ENCODE peak calls at places on chromosomes 12 and 14, in six cellular contexts. One of them, this sample, is unnamed.
A peak's percentile ranks its signal among the peaks of the same experiment; 100 is the strongest.

GRCh38 chr12:131171029-131171428 is 217.3 kb downstream of the ADGRD1 start:
- DNase-seq in lung: no peak
- DNase-seq in ACHN: no peak
- DNase-seq in NCI-H748 treated with DMSO at 0.1 percent for 48 hours: no peak
- DNase-seq in amniotic epithelial cell: no peak
- DNase-seq in lung microvascular endothelial cell: no peak
- DNase-seq in this sample: no peak

GRCh38 chr12:132518354-132518992 is 28.5 kb downstream of the FBRSL1 start:
- DNase-seq in lung: no peak
- DNase-seq in ACHN: no peak
- DNase-seq in NCI-H748 treated with DMSO at 0.1 percent for 48 hours: no peak
- DNase-seq in amniotic epithelial cell: no peak
- DNase-seq in lung microvascular endothelial cell: no peak
- DNase-seq in this sample: no peak

GRCh38 chr12:125128806-125129571 is 63.8 kb downstream of the AACS start:
- DNase-seq in lung: no peak
- DNase-seq in ACHN: no peak
- DNase-seq in NCI-H748 treated with DMSO at 0.1 percent for 48 hours: no peak
- DNase-seq in amniotic epithelial cell: no peak
- DNase-seq in lung microvascular endothelial cell: no peak
- DNase-seq in this sample: no peak

GRCh38 chr12:104596876-104597833 is 140.4 kb downstream of the CHST11 start:
- DNase-seq in lung: no peak
- DNase-seq in ACHN: no peak
- DNase-seq in NCI-H748 treated with DMSO at 0.1 percent for 48 hours: no peak
- DNase-seq in amniotic epithelial cell: no peak
- DNase-seq in lung microvascular endothelial cell: no peak
- DNase-seq in this sample: peak; percentile 33

GRCh38 chr12:126719886-126720666 is 1546.9 kb upstream of the TMEM132C start:
- DNase-seq in lung: no peak
- DNase-seq in ACHN: no peak
- DNase-seq in NCI-H748 treated with DMSO at 0.1 percent for 48 hours: no peak
- DNase-seq in amniotic epithelial cell: no peak
- DNase-seq in lung microvascular endothelial cell: no peak
- DNase-seq in this sample: no peak

GRCh38 chr14:83251402-83251801 is 1717.7 kb upstream of the SEL1L start:
- DNase-seq in lung: no peak
- DNase-seq in ACHN: no peak
- DNase-seq in NCI-H748 treated with DMSO at 0.1 percent for 48 hours: no peak
- DNase-seq in amniotic epithelial cell: no peak
- DNase-seq in lung microvascular endothelial cell: no peak
- DNase-seq in this sample: no peak

GRCh38 chr12:34397591-34398365 is 375.5 kb downstream of the ALG10 start:
- DNase-seq in lung: peak; percentile 17
- DNase-seq in ACHN: no peak
- DNase-seq in NCI-H748 treated with DMSO at 0.1 percent for 48 hours: no peak
- DNase-seq in amniotic epithelial cell: no peak
- DNase-seq in lung microvascular endothelial cell: no peak
- DNase-seq in this sample: no peak

GRCh38 chr14:36791402-36791801 is 129.7 kb downstream of the PAX9 start:
- DNase-seq in lung: no peak
- DNase-seq in ACHN: no peak
- DNase-seq in NCI-H748 treated with DMSO at 0.1 percent for 48 hours: no peak
- DNase-seq in amniotic epithelial cell: no peak
- DNase-seq in lung microvascular endothelial cell: no peak
- DNase-seq in this sample: no peak

GRCh38 chr12:45989857-45990467 is 412 bp downstream of the SCAF11 start:
- DNase-seq in lung: no peak
- DNase-seq in ACHN: peak; percentile 72
- DNase-seq in NCI-H748 treated with DMSO at 0.1 percent for 48 hours: peak; percentile 32
- DNase-seq in amniotic epithelial cell: no peak
- DNase-seq in lung microvascular endothelial cell: peak; percentile 65
- DNase-seq in this sample: peak; percentile 68

GRCh38 chr12:100473050-100473715 is 483 bp upstream of the NR1H4 start:
- DNase-seq in lung: no peak
- DNase-seq in ACHN: no peak
- DNase-seq in NCI-H748 treated with DMSO at 0.1 percent for 48 hours: no peak
- DNase-seq in amniotic epithelial cell: no peak
- DNase-seq in lung microvascular endothelial cell: no peak
- DNase-seq in this sample: no peak

GRCh38 chr14:74636424-74637183 is 24.6 kb upstream of the LTBP2 start:
- DNase-seq in lung: no peak
- DNase-seq in ACHN: no peak
- DNase-seq in NCI-H748 treated with DMSO at 0.1 percent for 48 hours: no peak
- DNase-seq in amniotic epithelial cell: peak; percentile 44
- DNase-seq in lung microvascular endothelial cell: no peak
- DNase-seq in this sample: peak; percentile 74

GRCh38 chr14:95149441-95149840 is 7.9 kb downstream of the DICER1 start:
- DNase-seq in lung: no peak
- DNase-seq in ACHN: no peak
- DNase-seq in NCI-H748 treated with DMSO at 0.1 percent for 48 hours: no peak
- DNase-seq in amniotic epithelial cell: no peak
- DNase-seq in lung microvascular endothelial cell: no peak
- DNase-seq in this sample: no peak

GRCh38 chr12:112261559-112261958 is 120.7 kb downstream of the HECTD4 start:
- DNase-seq in lung: no peak
- DNase-seq in ACHN: peak; percentile 22
- DNase-seq in NCI-H748 treated with DMSO at 0.1 percent for 48 hours: no peak
- DNase-seq in amniotic epithelial cell: no peak
- DNase-seq in lung microvascular endothelial cell: peak; percentile 2
- DNase-seq in this sample: peak; percentile 56

GRCh38 chr14:102256691-102257090 is 48.3 kb downstream of the MOK start:
- DNase-seq in lung: no peak
- DNase-seq in ACHN: no peak
- DNase-seq in NCI-H748 treated with DMSO at 0.1 percent for 48 hours: no peak
- DNase-seq in amniotic epithelial cell: no peak
- DNase-seq in lung microvascular endothelial cell: no peak
- DNase-seq in this sample: no peak

GRCh38 chr12:67471810-67472209 is 176.7 kb upstream of the DYRK2 start:
- DNase-seq in lung: no peak
- DNase-seq in ACHN: no peak
- DNase-seq in NCI-H748 treated with DMSO at 0.1 percent for 48 hours: no peak
- DNase-seq in amniotic epithelial cell: no peak
- DNase-seq in lung microvascular endothelial cell: no peak
- DNase-seq in this sample: no peak

GRCh38 chr14:61281186-61281676 is at the start of gene TMEM30B:
- DNase-seq in lung: peak; percentile 88
- DNase-seq in ACHN: no peak
- DNase-seq in NCI-H748 treated with DMSO at 0.1 percent for 48 hours: peak; percentile 91
- DNase-seq in amniotic epithelial cell: no peak
- DNase-seq in lung microvascular endothelial cell: no peak
- DNase-seq in this sample: peak; percentile 89

GRCh38 chr14:98708555-98708954 is 563.4 kb downstream of the BCL11B start:
- DNase-seq in lung: no peak
- DNase-seq in ACHN: no peak
- DNase-seq in NCI-H748 treated with DMSO at 0.1 percent for 48 hours: no peak
- DNase-seq in amniotic epithelial cell: no peak
- DNase-seq in lung microvascular endothelial cell: no peak
- DNase-seq in this sample: no peak

GRCh38 chr14:91417983-91418386 is 365 bp upstream of the CCDC88C start:
- DNase-seq in lung: no peak
- DNase-seq in ACHN: peak; percentile 53
- DNase-seq in NCI-H748 treated with DMSO at 0.1 percent for 48 hours: no peak
- DNase-seq in amniotic epithelial cell: no peak
- DNase-seq in lung microvascular endothelial cell: peak; percentile 73
- DNase-seq in this sample: peak; percentile 65

GRCh38 chr14:100830681-100831080 is 4.8 kb downstream of the MEG3 start:
- DNase-seq in lung: no peak
- DNase-seq in ACHN: no peak
- DNase-seq in NCI-H748 treated with DMSO at 0.1 percent for 48 hours: no peak
- DNase-seq in amniotic epithelial cell: no peak
- DNase-seq in lung microvascular endothelial cell: no peak
- DNase-seq in this sample: peak; percentile 83

GRCh38 chr12:57548488-57548887 is 1.4 kb upstream of the KIF5A start:
- DNase-seq in lung: no peak
- DNase-seq in ACHN: no peak
- DNase-seq in NCI-H748 treated with DMSO at 0.1 percent for 48 hours: no peak
- DNase-seq in amniotic epithelial cell: no peak
- DNase-seq in lung microvascular endothelial cell: no peak
- DNase-seq in this sample: no peak

GRCh38 chr14:70380834-70381233 is 21.4 kb upstream of the COX16 start:
- DNase-seq in lung: no peak
- DNase-seq in ACHN: no peak
- DNase-seq in NCI-H748 treated with DMSO at 0.1 percent for 48 hours: no peak
- DNase-seq in amniotic epithelial cell: no peak
- DNase-seq in lung microvascular endothelial cell: no peak
- DNase-seq in this sample: no peak

GRCh38 chr14:52014601-52015267 is 25.4 kb downstream of the RTRAF start:
- DNase-seq in lung: no peak
- DNase-seq in ACHN: no peak
- DNase-seq in NCI-H748 treated with DMSO at 0.1 percent for 48 hours: no peak
- DNase-seq in amniotic epithelial cell: no peak
- DNase-seq in lung microvascular endothelial cell: peak; percentile 50
- DNase-seq in this sample: no peak